ENCODE peak calls at places on chromosomes 4 and X, in seven cellular contexts. N is NCI-H510A treated with DMSO at 0.1 percent for 48 hours; S is NCI-H2029; E is lower leg skin; T is EH; I is activated T-helper 1 cell treated with anti-CD3 and anti-CD28 coated beads, Interleukin-2, amount 50 U/mL, for 16 hours; X is SIG-M5. D is an unnamed sample.
A peak's percentile ranks its signal among the peaks of the same experiment; 100 is the strongest.

GRCh38 chrX:153879741-153880439 is 6.1 kb downstream of the L1CAM start:
- DNase-seq in N (no peak), S (no peak), E (no peak), T (no peak), I (no peak), X (no peak), D (no peak)

GRCh38 chr4:157045507-157046127 is 30.3 kb upstream of the GLRB start:
- DNase-seq in N (peak; percentile 26), S (peak; percentile 12), E (peak; percentile 25), T (peak; percentile 81), I (no peak), X (no peak), D (no peak)

GRCh38 chr4:54227261-54228063 is 1.6 kb upstream of the PDGFRA start:
- DNase-seq in N (no peak), S (no peak), E (no peak), T (peak; percentile 81), I (no peak), X (no peak), D (no peak)

GRCh38 chrX:2788980-2789379 is 37.1 kb downstream of the XG start:
- DNase-seq in N (no peak), S (no peak), E (no peak), T (no peak), I (no peak), X (no peak), D (no peak)

GRCh38 chr4:119549639-119550038 is 79.0 kb downstream of the PDE5A start:
- DNase-seq in N (no peak), S (no peak), E (no peak), T (no peak), I (no peak), X (no peak), D (no peak)

GRCh38 chr4:161404346-161405110 is 759.3 kb downstream of the FSTL5 start:
- DNase-seq in N (no peak), S (no peak), E (no peak), T (no peak), I (no peak), X (no peak), D (no peak)

GRCh38 chr4:177680308-177680707 is 238.1 kb upstream of the AGA start:
- DNase-seq in N (no peak), S (no peak), E (no peak), T (no peak), I (no peak), X (no peak), D (no peak)

GRCh38 chr4:168059251-168059650 is 33.1 kb upstream of the ANXA10 start:
- DNase-seq in N (no peak), S (no peak), E (no peak), T (peak; percentile 9), I (no peak), X (no peak), D (no peak)

GRCh38 chr4:40086421-40086820 is 29.8 kb downstream of the N4BP2 start:
- DNase-seq in N (no peak), S (no peak), E (no peak), T (no peak), I (no peak), X (no peak), D (no peak)

GRCh38 chrX:116342903-116343302 is 93.5 kb upstream of the SLC6A14 start:
- DNase-seq in N (no peak), S (no peak), E (no peak), T (no peak), I (no peak), X (no peak), D (no peak)

GRCh38 chr4:39808231-39808749 is 110.4 kb downstream of the UBE2K start:
- DNase-seq in N (no peak), S (no peak), E (no peak), T (no peak), I (no peak), X (no peak), D (no peak)